ENCODE peak calls at places on chromosomes 6 and 20, in five cellular contexts. One of them, this sample, is unnamed.

GRCh38 chr20:44247676-44248419 is 740 bp downstream of the GDAP1L1 start:
- DNase-seq in fibroblast of the aortic adventitia: peak
- DNase-seq in fibroblast of lung: peak
- DNase-seq in glutamatergic neuron: peak
- DNase-seq in epithelial cell of esophagus: peak
- DNase-seq in this sample: peak

GRCh38 chr20:47571426-47571825 is 69.7 kb downstream of the NCOA3 start:
- DNase-seq in fibroblast of lung: no peak
- DNase-seq in epithelial cell of esophagus: no peak
- DNase-seq in glutamatergic neuron: no peak
- DNase-seq in fibroblast of the aortic adventitia: no peak
- DNase-seq in this sample: no peak

GRCh38 chr6:168414696-168415095 is 26.3 kb upstream of the SMOC2 start:
- DNase-seq in fibroblast of the aortic adventitia: peak
- DNase-seq in glutamatergic neuron: no peak
- DNase-seq in fibroblast of lung: no peak
- DNase-seq in epithelial cell of esophagus: no peak
- DNase-seq in this sample: no peak

GRCh38 chr6:15793288-15793687 is 130.5 kb upstream of the DTNBP1 start:
- DNase-seq in epithelial cell of esophagus: peak
- DNase-seq in fibroblast of the aortic adventitia: peak
- DNase-seq in glutamatergic neuron: no peak
- DNase-seq in fibroblast of lung: peak
- DNase-seq in this sample: peak

GRCh38 chr20:43774754-43775153 is 48.0 kb upstream of the GTSF1L start:
- DNase-seq in fibroblast of the aortic adventitia: no peak
- DNase-seq in epithelial cell of esophagus: no peak
- DNase-seq in glutamatergic neuron: no peak
- DNase-seq in fibroblast of lung: no peak
- DNase-seq in this sample: no peak

GRCh38 chr20:49431345-49431744 is 51.1 kb downstream of the KCNB1 start:
- DNase-seq in fibroblast of the aortic adventitia: peak
- DNase-seq in epithelial cell of esophagus: peak
- DNase-seq in glutamatergic neuron: no peak
- DNase-seq in fibroblast of lung: no peak
- DNase-seq in this sample: peak

GRCh38 chr6:37698264-37699137 is 818 bp upstream of the MDGA1 start:
- DNase-seq in epithelial cell of esophagus: peak
- DNase-seq in fibroblast of lung: peak
- DNase-seq in glutamatergic neuron: peak
- DNase-seq in fibroblast of the aortic adventitia: no peak
- DNase-seq in this sample: peak

GRCh38 chr6:43890197-43891062 is 120.4 kb downstream of the VEGFA start:
- DNase-seq in glutamatergic neuron: no peak
- DNase-seq in fibroblast of the aortic adventitia: no peak
- DNase-seq in epithelial cell of esophagus: no peak
- DNase-seq in fibroblast of lung: no peak
- DNase-seq in this sample: no peak

GRCh38 chr20:25344634-25345033 is 46.0 kb downstream of the ABHD12 start:
- DNase-seq in glutamatergic neuron: no peak
- DNase-seq in fibroblast of the aortic adventitia: no peak
- DNase-seq in epithelial cell of esophagus: no peak
- DNase-seq in fibroblast of lung: no peak
- DNase-seq in this sample: no peak

GRCh38 chr6:170266061-170266825 is 24.6 kb downstream of the DLL1 start:
- DNase-seq in fibroblast of lung: peak
- DNase-seq in fibroblast of the aortic adventitia: no peak
- DNase-seq in glutamatergic neuron: no peak
- DNase-seq in epithelial cell of esophagus: no peak
- DNase-seq in this sample: no peak

GRCh38 chr6:147180926-147181325 is 23.3 kb upstream of the STXBP5 start:
- DNase-seq in fibroblast of the aortic adventitia: no peak
- DNase-seq in epithelial cell of esophagus: no peak
- DNase-seq in glutamatergic neuron: no peak
- DNase-seq in fibroblast of lung: no peak
- DNase-seq in this sample: no peak

GRCh38 chr20:61634376-61634775 is 382.3 kb downstream of the CDH4 start:
- DNase-seq in epithelial cell of esophagus: no peak
- DNase-seq in fibroblast of lung: no peak
- DNase-seq in fibroblast of the aortic adventitia: no peak
- DNase-seq in glutamatergic neuron: no peak
- DNase-seq in this sample: no peak

GRCh38 chr20:45358282-45359068 is 4.5 kb upstream of the SYS1 start:
- DNase-seq in glutamatergic neuron: no peak
- DNase-seq in fibroblast of the aortic adventitia: peak
- DNase-seq in fibroblast of lung: peak
- DNase-seq in epithelial cell of esophagus: no peak
- DNase-seq in this sample: peak

GRCh38 chr20:59789641-59790040 is 143.8 kb downstream of the SYCP2 start:
- DNase-seq in fibroblast of lung: no peak
- DNase-seq in glutamatergic neuron: no peak
- DNase-seq in fibroblast of the aortic adventitia: no peak
- DNase-seq in epithelial cell of esophagus: no peak
- DNase-seq in this sample: no peak

GRCh38 chr20:43914697-43915208 is at the start of gene TOX2:
- DNase-seq in glutamatergic neuron: peak
- DNase-seq in fibroblast of lung: peak
- DNase-seq in fibroblast of the aortic adventitia: peak
- DNase-seq in epithelial cell of esophagus: peak
- DNase-seq in this sample: no peak

GRCh38 chr6:148891027-148891783 is 144.4 kb downstream of the UST start:
- DNase-seq in fibroblast of the aortic adventitia: peak
- DNase-seq in epithelial cell of esophagus: no peak
- DNase-seq in glutamatergic neuron: no peak
- DNase-seq in fibroblast of lung: no peak
- DNase-seq in this sample: no peak

GRCh38 chr6:12339022-12339421 is 48.9 kb downstream of the EDN1 start:
- DNase-seq in fibroblast of lung: no peak
- DNase-seq in epithelial cell of esophagus: no peak
- DNase-seq in fibroblast of the aortic adventitia: no peak
- DNase-seq in glutamatergic neuron: no peak
- DNase-seq in this sample: no peak

GRCh38 chr20:34708621-34709043 is 4.5 kb downstream of the TP53INP2 start:
- DNase-seq in fibroblast of lung: peak
- DNase-seq in glutamatergic neuron: peak
- DNase-seq in fibroblast of the aortic adventitia: peak
- DNase-seq in epithelial cell of esophagus: peak
- DNase-seq in this sample: no peak

GRCh38 chr20:62637521-62638054 is 4.7 kb upstream of the SLCO4A1 start:
- DNase-seq in glutamatergic neuron: no peak
- DNase-seq in fibroblast of the aortic adventitia: no peak
- DNase-seq in epithelial cell of esophagus: no peak
- DNase-seq in fibroblast of lung: no peak
- DNase-seq in this sample: no peak

GRCh38 chr6:41780623-41781301 is at the start of gene PRICKLE4:
- DNase-seq in epithelial cell of esophagus: peak
- DNase-seq in glutamatergic neuron: peak
- DNase-seq in fibroblast of lung: no peak
- DNase-seq in fibroblast of the aortic adventitia: peak
- DNase-seq in this sample: peak

GRCh38 chr6:41781302-41781711 is 725 bp downstream of the PRICKLE4 start:
- DNase-seq in fibroblast of the aortic adventitia: no peak
- DNase-seq in epithelial cell of esophagus: no peak
- DNase-seq in glutamatergic neuron: no peak
- DNase-seq in fibroblast of lung: no peak
- DNase-seq in this sample: no peak

GRCh38 chr6:41778895-41779294 is 805 bp downstream of the FRS3 start:
- DNase-seq in epithelial cell of esophagus: no peak
- DNase-seq in fibroblast of lung: no peak
- DNase-seq in fibroblast of the aortic adventitia: no peak
- DNase-seq in glutamatergic neuron: no peak
- DNase-seq in this sample: no peak

GRCh38 chr6:41779336-41779735 is 364 bp downstream of the FRS3 start:
- DNase-seq in fibroblast of the aortic adventitia: no peak
- DNase-seq in fibroblast of lung: no peak
- DNase-seq in epithelial cell of esophagus: no peak
- DNase-seq in glutamatergic neuron: no peak
- DNase-seq in this sample: no peak

DNA sequence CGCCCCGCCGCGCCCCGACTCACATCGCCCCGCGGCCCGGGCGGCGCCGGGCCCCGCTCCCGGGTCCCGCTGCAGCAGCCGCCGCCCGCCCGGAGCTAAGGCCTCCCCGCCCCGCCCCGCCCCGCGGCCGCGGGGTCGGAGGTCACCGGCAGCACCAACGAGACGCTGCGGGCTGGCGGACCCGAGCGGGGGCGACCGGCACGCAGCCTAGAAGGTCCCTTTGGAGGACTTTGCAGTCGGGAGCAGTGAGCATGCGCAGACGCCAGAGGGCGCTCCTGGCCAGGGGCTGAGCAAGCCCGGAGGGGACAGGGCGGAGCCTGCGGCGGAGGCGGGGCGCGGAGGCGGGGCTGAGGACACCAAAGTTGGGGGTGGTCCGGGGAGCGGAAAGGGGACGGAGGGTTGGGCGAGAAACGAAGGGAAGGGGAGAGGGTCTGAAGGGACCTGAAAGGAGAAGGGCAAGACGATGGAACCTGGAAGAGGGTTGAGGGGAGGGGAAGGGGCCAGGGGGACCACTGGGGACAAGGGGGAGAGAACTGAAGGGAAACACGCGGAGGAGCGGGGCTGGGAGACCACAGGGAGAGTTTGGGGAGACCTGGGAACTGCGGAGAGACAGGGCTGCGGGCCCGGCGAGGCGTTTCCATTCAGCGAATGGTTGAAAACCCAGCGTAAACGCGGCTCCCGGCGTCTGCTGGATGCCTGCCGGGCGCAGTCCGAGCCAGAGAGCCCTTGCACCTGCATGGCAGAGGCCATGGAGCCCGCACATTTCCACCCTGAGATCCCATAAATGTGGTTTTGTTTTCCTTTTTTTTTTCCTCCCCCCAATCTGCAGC is at the start of gene FRS3:
- DNase-seq in epithelial cell of esophagus: peak
- DNase-seq in fibroblast of lung: peak
- DNase-seq in fibroblast of the aortic adventitia: peak
- DNase-seq in glutamatergic neuron: peak
- DNase-seq in this sample: peak
- TF ChIP-seq CTCF in epithelial cell of esophagus: peak
- TF ChIP-seq CTCF in fibroblast of lung: peak
- TF ChIP-seq CTCF in fibroblast of the aortic adventitia: peak
- TF ChIP-seq CTCF in glutamatergic neuron: peak
- TF ChIP-seq CTCF in this sample: peak

DNA sequence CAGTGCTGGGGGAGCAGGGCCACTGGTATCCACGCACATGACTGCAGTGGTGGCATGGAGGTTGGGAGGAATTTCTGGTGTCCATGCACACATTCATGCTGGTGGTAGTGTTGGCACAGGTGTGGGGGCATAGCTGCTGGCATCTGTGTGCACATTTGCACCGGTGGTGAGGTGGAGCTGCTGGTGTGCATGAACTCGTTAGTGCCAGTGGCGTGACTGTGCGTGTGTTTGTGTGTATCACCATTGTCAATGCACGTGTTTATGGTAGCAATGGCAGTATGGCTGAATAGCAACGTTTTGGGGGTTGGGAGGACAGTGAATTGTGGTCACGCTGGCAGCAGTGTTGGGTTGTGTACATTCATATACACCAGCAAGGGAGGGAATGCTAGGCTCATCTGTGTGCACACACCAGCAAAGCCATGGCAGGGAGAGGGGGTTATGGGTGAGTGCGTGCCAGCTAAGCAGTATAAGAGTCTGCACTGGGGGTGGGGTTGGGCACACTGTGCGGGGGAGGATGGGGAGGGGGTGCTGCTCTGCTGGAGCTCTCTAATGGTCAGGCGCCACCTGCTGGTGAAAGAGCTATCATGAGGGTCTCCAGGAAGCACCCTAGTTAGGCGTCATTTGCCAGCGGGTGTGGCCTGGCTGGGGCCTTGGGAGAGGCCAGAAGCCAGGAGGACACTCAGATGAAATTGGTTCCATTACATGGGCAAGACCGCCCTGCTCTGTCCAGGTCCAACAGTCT is 626.1 kb upstream of the ID4 start:
- DNase-seq in epithelial cell of esophagus: no peak
- DNase-seq in fibroblast of the aortic adventitia: no peak
- DNase-seq in fibroblast of lung: no peak
- DNase-seq in glutamatergic neuron: peak
- DNase-seq in this sample: no peak
- TF ChIP-seq CTCF in epithelial cell of esophagus: no peak
- TF ChIP-seq CTCF in fibroblast of the aortic adventitia: no peak
- TF ChIP-seq CTCF in fibroblast of lung: no peak
- TF ChIP-seq CTCF in glutamatergic neuron: peak
- TF ChIP-seq CTCF in this sample: peak

GRCh38 chr6:105511639-105512038 is 108.8 kb upstream of the PREP start:
- DNase-seq in fibroblast of lung: no peak
- DNase-seq in glutamatergic neuron: no peak
- DNase-seq in fibroblast of the aortic adventitia: no peak
- DNase-seq in epithelial cell of esophagus: no peak
- DNase-seq in this sample: no peak

GRCh38 chr6:105510746-105511145 is 107.9 kb upstream of the PREP start:
- DNase-seq in glutamatergic neuron: no peak
- DNase-seq in fibroblast of the aortic adventitia: peak
- DNase-seq in fibroblast of lung: no peak
- DNase-seq in epithelial cell of esophagus: no peak
- DNase-seq in this sample: no peak

GRCh38 chr6:105514306-105514705 is 111.4 kb upstream of the PREP start:
- DNase-seq in epithelial cell of esophagus: no peak
- DNase-seq in fibroblast of the aortic adventitia: no peak
- DNase-seq in fibroblast of lung: no peak
- DNase-seq in glutamatergic neuron: no peak
- DNase-seq in this sample: no peak

GRCh38 chr6:105507811-105508210 is 104.9 kb upstream of the PREP start:
- DNase-seq in epithelial cell of esophagus: no peak
- DNase-seq in fibroblast of the aortic adventitia: peak
- DNase-seq in fibroblast of lung: no peak
- DNase-seq in glutamatergic neuron: no peak
- DNase-seq in this sample: no peak

DNA sequence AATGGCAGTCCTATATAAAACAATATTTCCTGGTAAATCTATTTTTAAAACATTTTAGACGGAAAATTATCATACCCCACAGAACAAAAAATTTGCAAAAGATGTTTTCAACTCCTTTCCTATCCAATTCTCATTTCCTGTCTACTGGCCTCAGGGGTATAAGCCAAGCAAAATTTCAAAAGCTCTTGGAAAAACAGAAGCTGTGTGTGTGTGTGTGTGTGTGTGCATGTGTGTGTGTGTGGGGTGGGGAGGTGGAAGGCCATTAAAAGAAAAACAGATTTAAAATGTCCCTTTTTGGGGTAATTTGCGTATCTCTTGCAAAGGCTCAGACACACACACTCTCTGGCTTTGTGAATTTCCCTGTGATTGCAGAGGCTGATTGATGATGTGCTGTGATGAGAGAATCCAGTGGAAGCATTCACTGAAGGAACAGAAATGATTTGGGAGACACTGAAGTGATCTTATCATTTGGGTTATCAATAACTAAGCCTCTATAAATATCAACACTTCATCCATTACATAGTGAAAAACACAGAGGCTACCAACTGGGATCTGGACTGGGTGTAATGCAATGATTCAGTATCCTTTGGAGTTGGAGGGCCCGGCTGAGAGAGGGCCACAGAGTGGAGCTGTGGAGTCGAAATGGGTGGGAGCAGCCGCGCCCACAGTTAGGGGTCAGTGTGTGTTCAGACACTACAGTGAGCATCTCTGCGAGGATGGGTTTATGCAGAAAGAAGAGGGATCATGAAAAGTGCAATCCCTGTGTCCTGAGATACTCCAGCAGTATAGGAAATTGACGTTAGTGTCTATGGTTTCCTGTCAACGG is 106.8 kb upstream of the PREP start:
- DNase-seq in fibroblast of lung: peak
- DNase-seq in fibroblast of the aortic adventitia: no peak
- DNase-seq in glutamatergic neuron: no peak
- DNase-seq in epithelial cell of esophagus: no peak
- DNase-seq in this sample: no peak
- TF ChIP-seq CTCF in fibroblast of lung: peak
- TF ChIP-seq CTCF in fibroblast of the aortic adventitia: peak
- TF ChIP-seq CTCF in glutamatergic neuron: no peak
- TF ChIP-seq CTCF in epithelial cell of esophagus: no peak
- TF ChIP-seq CTCF in this sample: no peak

GRCh38 chr6:13873288-13874190 is 51.2 kb upstream of the RNF182 start:
- DNase-seq in glutamatergic neuron: peak
- DNase-seq in fibroblast of lung: no peak
- DNase-seq in epithelial cell of esophagus: peak
- DNase-seq in fibroblast of the aortic adventitia: no peak
- DNase-seq in this sample: no peak
- TF ChIP-seq CTCF in glutamatergic neuron: peak
- TF ChIP-seq CTCF in fibroblast of lung: peak
- TF ChIP-seq CTCF in epithelial cell of esophagus: peak
- TF ChIP-seq CTCF in fibroblast of the aortic adventitia: peak
- TF ChIP-seq CTCF in this sample: peak